ENCODE peak calls at places on chromosome 12, in seven cellular contexts. A is Peyer's patch; I is stomach; P is astrocyte; V is pancreas; B is neural progenitor cell; W is CD4-positive, alpha-beta memory T cell. Z is an unnamed sample. For H3K4me1, the result is how much of the 10 kb centered on the place peaks cover.

GRCh38 chr12:26056335-26056734 is 68.5 kb downstream of the BHLHE41 start:
- DNase-seq in A (no peak), I (peak), P (peak), V (peak), B (no peak), W (no peak), Z (no peak)

GRCh38 chr12:82486524-82487235 is 128.4 kb downstream of the METTL25 start:
- DNase-seq in A (no peak), I (no peak), P (peak), V (no peak), B (no peak), W (no peak), Z (no peak)

GRCh38 chr12:108193922-108194321 is 64.8 kb downstream of the WSCD2 start:
- DNase-seq in A (no peak), I (no peak), P (no peak), V (no peak), B (peak), W (peak), Z (peak)

GRCh38 chr12:82608706-82609105 is 78.0 kb upstream of the TMTC2 start:
- DNase-seq in A (no peak), I (no peak), P (peak), V (no peak), B (no peak), W (no peak), Z (no peak)

GRCh38 chr12:107607464-107608392 is 77.9 kb upstream of the PWP1 start:
- DNase-seq in A (peak), I (peak), P (peak), V (peak), B (peak), W (peak), Z (peak)

GRCh38 chr12:6554168-6554989 is 1.5 kb downstream of the IFFO1 start:
- DNase-seq in A (peak), I (peak), P (peak), V (peak), B (peak), W (peak), Z (peak)

GRCh38 chr12:22856120-22856699 is 231.2 kb downstream of the ETNK1 start:
- DNase-seq in A (no peak), I (no peak), P (peak), V (no peak), B (peak), W (no peak), Z (no peak)

GRCh38 chr12:89051065-89051677 is 301.1 kb downstream of the DUSP6 start:
- DNase-seq in A (no peak), I (no peak), P (peak), V (peak), B (peak), W (peak), Z (peak)

GRCh38 chr12:130339946-130340345 is 2.3 kb downstream of the PIWIL1 start:
- DNase-seq in A (no peak), I (no peak), P (no peak), V (no peak), B (no peak), W (no peak), Z (no peak)

GRCh38 chr12:75482636-75483035 is 2.1 kb downstream of the GLIPR1 start:
- DNase-seq in A (no peak), I (no peak), P (no peak), V (no peak), B (no peak), W (peak), Z (no peak)

GRCh38 chr12:5587701-5588100 is 155.8 kb downstream of the NTF3 start:
- DNase-seq in A (no peak), I (no peak), P (no peak), V (no peak), B (peak), W (no peak), Z (no peak)

GRCh38 chr12:47818701-47819543 is 781 bp downstream of the HDAC7 start:
- DNase-seq in A (peak), I (peak), P (no peak), V (peak), B (peak), W (no peak), Z (no peak)

GRCh38 chr12:127943481-127944210 is 323.3 kb upstream of the TMEM132C start:
- DNase-seq in A (no peak), I (no peak), P (peak), V (no peak), B (no peak), W (no peak), Z (no peak)

GRCh38 chr12:110005319-110005973 is 6.2 kb downstream of the ANKRD13A start:
- DNase-seq in A (no peak), I (no peak), P (no peak), V (no peak), B (no peak), W (no peak), Z (no peak)

GRCh38 chr12:116642683-116643082 is 83.5 kb downstream of the MAP1LC3B2 start:
- DNase-seq in A (no peak), I (no peak), P (no peak), V (no peak), B (no peak), W (no peak), Z (no peak)

GRCh38 chr12:70154087-70154486 is 89.1 kb upstream of the CNOT2 start:
- DNase-seq in A (no peak), I (no peak), P (no peak), V (no peak), B (no peak), W (no peak), Z (no peak)

GRCh38 chr12:96399081-96399918 is 939 bp downstream of the CDK17 start:
- DNase-seq in A (peak), I (peak), P (peak), V (peak), B (peak), W (peak), Z (peak)

GRCh38 chr12:132593938-132594358 is 16.4 kb downstream of the LRCOL1 start:
- DNase-seq in A (peak), I (peak), P (peak), V (peak), B (peak), W (no peak), Z (peak)

GRCh38 chr12:67531519-67531918 is 117.0 kb upstream of the DYRK2 start:
- DNase-seq in A (no peak), I (no peak), P (peak), V (no peak), B (no peak), W (no peak), Z (no peak)

GRCh38 chr12:80445083-80445482 is 1.0 kb downstream of the PTPRQ start:
- DNase-seq in A (no peak), I (no peak), P (peak), V (no peak), B (no peak), W (no peak), Z (no peak)

GRCh38 chr12:54047160-54047963 is 6.3 kb upstream of the HOXC4 start:
- DNase-seq in A (no peak), I (no peak), P (no peak), V (no peak), B (peak), W (no peak), Z (no peak)

GRCh38 chr12:128052341-128052740 is 214.6 kb upstream of the TMEM132C start:
- DNase-seq in A (no peak), I (no peak), P (peak), V (no peak), B (no peak), W (no peak), Z (no peak)

GRCh38 chr12:24600996-24601395 is 347.9 kb downstream of the BCAT1 start:
- DNase-seq in A (no peak), I (no peak), P (peak), V (no peak), B (no peak), W (no peak), Z (no peak)

GRCh38 chr12:24933694-24934407 is 15.1 kb downstream of the BCAT1 start:
- DNase-seq in A (no peak), I (no peak), P (no peak), V (no peak), B (no peak), W (no peak), Z (no peak)

GRCh38 chr12:242496-242895 is 20.1 kb downstream of the SLC6A13 start:
- DNase-seq in A (no peak), I (no peak), P (no peak), V (no peak), B (no peak), W (no peak), Z (no peak)

GRCh38 chr12:94686834-94687628 is 36.7 kb upstream of the TMCC3 start:
- DNase-seq in A (no peak), I (no peak), P (no peak), V (no peak), B (no peak), W (no peak), Z (no peak)

GRCh38 chr12:53171725-53172329 is 8.7 kb upstream of the ZNF740 start:
- DNase-seq in A (no peak), I (no peak), P (no peak), V (no peak), B (no peak), W (no peak), Z (no peak)

GRCh38 chr12:12527820-12528296 is 34.8 kb downstream of the DUSP16 start:
- DNase-seq in A (no peak), I (no peak), P (no peak), V (no peak), B (no peak), W (no peak), Z (no peak)

GRCh38 chr12:92326877-92327276 is 181.2 kb upstream of the BTG1 start:
- DNase-seq in A (no peak), I (no peak), P (no peak), V (no peak), B (no peak), W (no peak), Z (no peak)

GRCh38 chr12:107684990-107685359 is 624 bp upstream of the PWP1 start:
- DNase-seq in A (no peak), I (no peak), P (no peak), V (peak), B (peak), W (peak), Z (peak)

GRCh38 chr12:78865297-78865955 is 852 bp downstream of the SYT1 start:
- DNase-seq in A (no peak), I (no peak), P (peak), V (no peak), B (peak), W (no peak), Z (no peak)

GRCh38 chr12:39236994-39237393 is 205.9 kb downstream of the KIF21A start:
- DNase-seq in A (no peak), I (no peak), P (peak), V (no peak), B (no peak), W (no peak), Z (no peak)

GRCh38 chr12:57340104-57340503 is 89.1 kb upstream of the STAC3 start:
- DNase-seq in A (no peak), I (peak), P (peak), V (peak), B (peak), W (no peak), Z (no peak)

GRCh38 chr12:28506271-28506670 is 316.0 kb downstream of the CCDC91 start:
- DNase-seq in A (no peak), I (no peak), P (peak), V (no peak), B (no peak), W (no peak), Z (no peak)

GRCh38 chr12:79597910-79598309 is 92.9 kb downstream of the PAWR start:
- DNase-seq in A (no peak), I (no peak), P (no peak), V (no peak), B (no peak), W (no peak), Z (no peak)

GRCh38 chr12:108681317-108681716 is 47.6 kb upstream of the SELPLG start:
- DNase-seq in A (no peak), I (no peak), P (no peak), V (no peak), B (no peak), W (no peak), Z (no peak)

GRCh38 chr12:64824500-64825142 is at the start of gene TBC1D30:
- DNase-seq in A (peak), I (no peak), P (peak), V (no peak), B (peak), W (no peak), Z (peak)

GRCh38 chr12:124884587-124885438 is 21.1 kb upstream of the SCARB1 start:
- DNase-seq in A (no peak), I (peak), P (no peak), V (no peak), B (peak), W (no peak), Z (no peak)
- H3K4me1 ChIP-seq in A (under half), I (under half), P (under half), V (under half), B (under half), W (under half), Z (under half)

GRCh38 chr12:124998705-124999104 is 5.3 kb downstream of the BRI3BP start:
- DNase-seq in A (no peak), I (no peak), P (no peak), V (no peak), B (no peak), W (no peak), Z (no peak)
- H3K4me3 ChIP-seq in A (no peak), I (no peak), P (no peak), V (no peak), B (no peak), W (no peak), Z (no peak)

DNA sequence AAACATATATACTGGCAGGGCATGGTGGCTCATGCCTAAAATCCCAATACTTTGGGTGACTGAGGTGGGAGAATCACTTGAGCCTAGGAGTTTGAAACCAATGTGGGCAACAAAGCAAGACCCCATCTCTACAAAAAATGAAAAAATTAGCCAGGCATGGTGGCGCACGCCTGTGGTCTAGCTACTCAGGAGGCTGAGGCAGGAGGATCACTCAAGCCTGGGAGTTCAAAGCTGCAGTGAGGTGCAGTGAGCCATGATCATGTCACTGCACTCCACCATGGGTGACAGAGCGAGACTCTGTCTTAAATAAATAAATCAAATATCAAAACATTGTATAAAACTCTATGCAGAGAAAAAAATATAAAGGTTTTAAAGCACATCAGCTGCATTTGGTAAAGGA is 5.2 kb downstream of the FMNL3 start:
- DNase-seq in A (no peak), I (no peak), P (no peak), V (no peak), B (no peak), W (no peak), Z (no peak)
- H3K4me1 ChIP-seq in A (under half), I (half or more), P (half or more), V (under half), B (under half), W (half or more), Z (under half)

GRCh38 chr12:71439362-71439612 is 311 bp upstream of the LGR5 start:
- DNase-seq in A (no peak), I (no peak), P (no peak), V (no peak), B (no peak), W (no peak), Z (no peak)
- H3K4me3 ChIP-seq in A (peak), I (peak), P (peak), V (peak), B (peak), W (no peak), Z (peak)

GRCh38 chr12:111454716-111455447 is 49.2 kb downstream of the SH2B3 start:
- DNase-seq in A (no peak), I (no peak), P (no peak), V (no peak), B (no peak), W (no peak), Z (no peak)
- H3K4me1 ChIP-seq in A (under half), I (under half), P (under half), V (under half), B (under half), W (under half), Z (under half)

GRCh38 chr12:50224026-50224692 is 57.0 kb upstream of the CERS5 start:
- DNase-seq in A (no peak), I (peak), P (peak), V (peak), B (peak), W (peak), Z (peak)

GRCh38 chr12:50220357-50221061 is 53.3 kb upstream of the CERS5 start:
- DNase-seq in A (no peak), I (no peak), P (peak), V (no peak), B (peak), W (no peak), Z (no peak)

GRCh38 chr12:50219544-50219943 is 52.4 kb upstream of the CERS5 start:
- DNase-seq in A (no peak), I (no peak), P (no peak), V (no peak), B (no peak), W (no peak), Z (no peak)

GRCh38 chr12:50222275-50222783 is 55.2 kb upstream of the CERS5 start:
- DNase-seq in A (no peak), I (peak), P (peak), V (no peak), B (peak), W (peak), Z (peak)

DNA sequence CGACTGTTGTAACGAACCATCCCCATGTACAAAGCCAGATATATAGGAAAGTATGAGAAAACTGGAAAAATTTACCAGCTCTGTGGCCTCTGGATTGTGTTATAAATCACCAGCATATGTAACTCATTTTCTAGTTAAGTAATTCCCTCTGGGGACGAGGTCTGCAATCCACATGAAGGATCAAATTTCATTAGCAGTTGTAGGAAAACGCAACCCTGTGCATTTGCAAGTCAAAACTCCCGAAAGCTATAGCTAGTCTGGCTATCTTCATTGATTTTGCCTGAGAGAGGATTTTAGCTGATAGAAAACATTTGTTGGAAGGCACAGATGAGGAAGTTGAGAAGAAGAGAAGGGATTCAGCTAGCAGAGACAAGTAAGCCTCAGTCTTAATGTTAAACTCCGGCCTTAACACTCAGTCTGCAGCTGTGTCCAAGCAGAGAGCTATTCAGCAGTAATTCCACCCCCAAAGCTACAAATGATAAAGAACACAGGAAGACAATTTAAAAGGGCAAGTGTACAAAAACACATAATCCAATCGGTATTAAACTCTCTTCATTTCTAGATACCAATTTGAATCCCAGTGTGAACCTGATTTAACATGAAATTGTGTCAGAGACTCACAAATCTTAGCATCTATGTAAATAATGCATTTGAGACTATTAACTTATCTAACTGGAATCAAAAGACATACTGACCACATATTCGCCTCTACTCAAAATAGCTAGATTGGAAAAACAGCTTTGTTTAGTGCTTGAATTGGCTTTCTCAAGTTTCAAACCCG is 54.2 kb upstream of the CERS5 start:
- DNase-seq in A (no peak), I (no peak), P (peak), V (no peak), B (peak), W (no peak), Z (peak)
- H3K4me3 ChIP-seq in A (peak), I (peak), P (peak), V (no peak), B (peak), W (peak), Z (peak)

DNA sequence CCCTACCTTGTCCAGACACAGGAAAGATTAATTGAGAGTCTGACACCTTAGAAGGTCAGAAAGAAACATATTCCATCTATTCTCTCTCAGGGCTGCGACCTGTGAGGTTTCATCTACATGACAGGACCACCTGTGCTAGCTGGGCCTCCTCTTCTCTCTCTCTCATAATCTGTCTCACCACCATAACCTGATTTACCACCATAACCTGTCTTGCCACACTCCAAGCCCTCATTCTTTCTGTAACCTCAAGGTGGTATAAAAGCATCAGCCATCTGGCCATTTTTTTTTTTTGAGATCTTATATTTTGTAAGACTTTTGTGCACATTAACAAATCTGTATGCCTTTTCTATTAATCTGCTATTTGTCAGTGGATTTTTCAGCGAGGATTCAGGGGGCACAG is 75.5 kb downstream of the ACADS start:
- DNase-seq in A (no peak), I (no peak), P (no peak), V (no peak), B (no peak), W (no peak), Z (no peak)
- H3K4me1 ChIP-seq in A (under half), I (under half), P (under half), V (under half), B (under half), W (under half), Z (under half)

GRCh38 chr12:59166457-59166856 is 246.2 kb upstream of the LRIG3 start:
- DNase-seq in A (no peak), I (no peak), P (no peak), V (no peak), B (no peak), W (no peak), Z (no peak)
- H3K4me3 ChIP-seq in A (no peak), I (no peak), P (no peak), V (no peak), B (no peak), W (no peak), Z (no peak)

DNA sequence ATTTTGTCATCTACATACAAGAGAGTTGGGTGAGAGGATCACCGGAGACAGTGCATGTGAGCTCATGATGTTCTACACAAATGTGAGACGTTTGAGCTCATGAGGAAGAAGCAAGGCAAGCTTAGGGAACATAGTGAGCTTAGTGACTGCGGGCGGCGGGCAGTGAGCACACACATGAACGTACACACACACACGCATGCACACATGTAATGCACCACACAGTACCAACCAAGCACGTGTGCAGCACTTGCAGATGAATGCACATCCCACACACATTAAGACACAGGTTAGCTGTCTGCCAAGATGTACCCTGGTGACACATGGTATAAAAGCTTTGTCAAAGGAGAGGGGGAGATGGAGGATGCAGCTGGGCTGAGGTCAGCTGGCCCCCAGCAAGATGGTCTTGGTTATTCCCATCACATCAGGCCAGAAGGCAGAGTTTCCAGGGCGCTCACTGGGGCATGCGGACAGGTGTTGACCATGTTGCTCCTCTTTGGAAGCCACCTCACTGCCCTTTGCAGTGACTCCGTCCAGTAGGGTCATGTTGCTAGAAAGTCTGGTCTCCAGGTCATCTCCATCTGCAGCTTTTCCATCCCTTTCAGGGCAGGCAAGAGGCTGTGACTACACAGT is 8.7 kb upstream of the CACNA2D4 start:
- DNase-seq in A (no peak), I (peak), P (no peak), V (no peak), B (no peak), W (no peak), Z (no peak)
- H3K4me1 ChIP-seq in A (under half), I (under half), P (under half), V (under half), B (under half), W (under half), Z (under half)